ENCODE peak calls at places on chromosomes 16 and 17, in eight cellular contexts. F is thoracic aorta, Q is PC-9, V is H9, G is endothelial cell, R is ovary, L is astrocyte, X is WERI-Rb-1. Z is an unnamed sample.

GRCh38 chr17:58332720-58333395 is 4.3 kb upstream of the TSPOAP1 start:
- DNase-seq in F (no peak), Q (no peak), V (peak; percentile 30), G (no peak), R (no peak), L (no peak), X (no peak), Z (no peak)

GRCh38 chr16:72905581-72905980 is 142.3 kb downstream of the ZFHX3 start:
- DNase-seq in F (no peak), Q (no peak), V (no peak), G (no peak), R (no peak), L (peak; percentile 70), X (no peak), Z (no peak)

GRCh38 chr17:4173771-4174170 is 30.8 kb downstream of the CYB5D2 start:
- DNase-seq in F (no peak), Q (no peak), V (no peak), G (no peak), R (no peak), L (no peak), X (no peak), Z (no peak)

GRCh38 chr17:54096216-54096615 is 273.5 kb downstream of the KIF2B start:
- DNase-seq in F (no peak), Q (no peak), V (no peak), G (no peak), R (no peak), L (no peak), X (no peak), Z (no peak)

GRCh38 chr17:42541041-42541833 is 5.2 kb downstream of the NAGLU start:
- DNase-seq in F (no peak), Q (no peak), V (no peak), G (no peak), R (no peak), L (no peak), X (no peak), Z (no peak)

GRCh38 chr17:82985973-82986372 is 93.4 kb upstream of the METRNL start:
- DNase-seq in F (no peak), Q (no peak), V (peak; percentile 71), G (no peak), R (no peak), L (peak; percentile 46), X (no peak), Z (no peak)

GRCh38 chr16:86157616-86158247 is 258.8 kb downstream of the IRF8 start:
- DNase-seq in F (no peak), Q (no peak), V (no peak), G (no peak), R (no peak), L (peak; percentile 10), X (no peak), Z (no peak)

GRCh38 chr17:80095038-80095843 is 6.1 kb upstream of the GAA start:
- DNase-seq in F (no peak), Q (no peak), V (peak; percentile 34), G (no peak), R (no peak), L (no peak), X (no peak), Z (no peak)

GRCh38 chr16:53529529-53529928 is 26.5 kb upstream of the AKTIP start:
- DNase-seq in F (no peak), Q (no peak), V (no peak), G (no peak), R (no peak), L (no peak), X (no peak), Z (no peak)

GRCh38 chr17:9037741-9038140 is 16.4 kb downstream of the NTN1 start:
- DNase-seq in F (no peak), Q (no peak), V (no peak), G (no peak), R (no peak), L (no peak), X (no peak), Z (no peak)

GRCh38 chr17:14474591-14474990 is 173.7 kb downstream of the HS3ST3B1 start:
- DNase-seq in F (no peak), Q (no peak), V (no peak), G (no peak), R (no peak), L (no peak), X (no peak), Z (no peak)

GRCh38 chr17:1563786-1564613 is 1.4 kb upstream of the PITPNA start:
- DNase-seq in F (no peak), Q (no peak), V (no peak), G (no peak), R (no peak), L (no peak), X (no peak), Z (no peak)

GRCh38 chr17:1573932-1574696 is 11.5 kb upstream of the PITPNA start:
- DNase-seq in F (peak; percentile 55), Q (peak; percentile 91), V (peak; percentile 93), G (peak; percentile 96), R (peak; percentile 95), L (peak; percentile 26), X (peak; percentile 75), Z (peak; percentile 74)

GRCh38 chr17:1565860-1566259 is 3.3 kb upstream of the PITPNA start:
- DNase-seq in F (no peak), Q (no peak), V (no peak), G (no peak), R (no peak), L (no peak), X (no peak), Z (no peak)

GRCh38 chr17:1571362-1571746 is 8.8 kb upstream of the PITPNA start:
- DNase-seq in F (no peak), Q (no peak), V (no peak), G (no peak), R (no peak), L (no peak), X (no peak), Z (no peak)

GRCh38 chr17:1568950-1569810 is 6.6 kb upstream of the PITPNA start:
- DNase-seq in F (no peak), Q (no peak), V (peak; percentile 73), G (no peak), R (no peak), L (no peak), X (no peak), Z (no peak)
- TF ChIP-seq CTCF in F (no peak), Q (no peak), V (no peak), G (no peak), R (no peak), L (no peak), X (no peak), Z (no peak)

DNA sequence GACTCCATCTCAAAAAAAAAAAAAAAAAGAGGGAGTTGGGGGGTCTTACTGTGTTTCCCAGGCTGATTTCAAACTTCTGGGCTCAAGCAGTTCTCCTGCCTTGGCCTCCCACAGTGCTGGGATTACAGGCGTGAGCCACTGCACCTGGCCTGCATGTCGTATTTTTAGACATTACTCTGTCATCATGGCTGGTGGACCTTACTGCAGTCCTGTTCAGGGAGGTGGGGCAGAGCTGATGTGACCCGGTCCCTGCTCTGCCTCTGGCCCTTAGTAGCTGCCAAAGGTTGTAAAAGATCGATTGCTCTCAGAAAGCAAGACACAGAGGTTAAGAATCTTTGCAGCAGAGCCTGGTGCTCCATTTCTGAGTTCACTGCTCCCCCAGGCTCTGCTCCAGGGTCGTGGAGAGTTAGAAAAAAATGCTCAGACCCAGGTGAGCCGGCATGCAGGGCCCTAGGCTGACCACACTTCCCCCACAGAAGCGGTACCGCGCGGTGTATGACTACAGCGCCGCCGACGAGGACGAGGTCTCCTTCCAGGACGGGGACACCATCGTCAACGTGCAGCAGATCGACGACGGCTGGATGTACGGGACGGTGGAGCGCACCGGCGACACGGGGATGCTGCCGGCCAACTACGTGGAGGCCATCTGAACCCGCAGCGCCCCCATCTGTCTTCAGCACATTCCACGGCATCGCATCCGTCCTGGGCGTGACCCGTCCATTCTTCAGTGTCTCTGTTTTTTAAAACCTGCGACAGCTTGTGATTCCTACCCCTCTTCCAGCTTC is 7.1 kb upstream of the LASP1NB start:
- DNase-seq in F (no peak), Q (no peak), V (peak; percentile 77), G (no peak), R (no peak), L (no peak), X (peak; percentile 78), Z (no peak)
- TF ChIP-seq CTCF in F (no peak), Q (no peak), V (peak; percentile 56), G (no peak), R (no peak), L (no peak), X (peak; percentile 87), Z (no peak)

DNA sequence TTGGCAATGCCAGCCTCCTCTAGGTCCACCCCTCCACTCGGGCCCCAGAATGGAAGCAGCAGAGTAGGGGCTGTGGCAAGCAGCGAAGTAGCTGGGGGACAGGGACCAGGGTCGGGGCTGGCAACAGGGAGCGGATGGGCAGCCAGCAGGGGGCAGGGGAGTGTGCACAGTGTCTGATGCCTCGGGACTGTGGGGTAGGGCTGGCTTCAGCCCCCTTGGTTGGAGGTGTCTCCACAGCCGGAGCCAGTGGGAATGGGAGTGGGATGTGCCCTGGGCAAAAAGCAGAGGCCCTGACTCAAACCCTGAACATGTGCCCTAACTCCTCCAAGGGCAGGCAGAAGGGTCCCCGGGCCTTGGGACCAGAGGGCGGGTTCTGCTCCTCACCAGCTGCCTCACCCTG is 18.5 kb upstream of the ARHGAP27 start:
- DNase-seq in F (no peak), Q (no peak), V (peak; percentile 58), G (no peak), R (no peak), L (no peak), X (no peak), Z (no peak)
- TF ChIP-seq CTCF in F (no peak), Q (peak; percentile 25), V (peak; percentile 35), G (no peak), R (no peak), L (no peak), X (peak; percentile 65), Z (no peak)

GRCh38 chr17:46002973-46003316 is 3.9 kb downstream of the STH start:
- DNase-seq in F (no peak), Q (no peak), V (no peak), G (no peak), R (no peak), L (no peak), X (no peak), Z (no peak)

GRCh38 chr17:46001390-46002310 is 2.6 kb downstream of the STH start:
- DNase-seq in F (no peak), Q (no peak), V (no peak), G (no peak), R (no peak), L (no peak), X (no peak), Z (no peak)

GRCh38 chr17:46000757-46001156 is 1.7 kb downstream of the STH start:
- DNase-seq in F (no peak), Q (no peak), V (no peak), G (no peak), R (no peak), L (no peak), X (no peak), Z (no peak)

GRCh38 chr17:46003907-46004748 is 5.1 kb downstream of the STH start:
- DNase-seq in F (no peak), Q (no peak), V (no peak), G (no peak), R (peak; percentile 85), L (peak; percentile 14), X (no peak), Z (no peak)

DNA sequence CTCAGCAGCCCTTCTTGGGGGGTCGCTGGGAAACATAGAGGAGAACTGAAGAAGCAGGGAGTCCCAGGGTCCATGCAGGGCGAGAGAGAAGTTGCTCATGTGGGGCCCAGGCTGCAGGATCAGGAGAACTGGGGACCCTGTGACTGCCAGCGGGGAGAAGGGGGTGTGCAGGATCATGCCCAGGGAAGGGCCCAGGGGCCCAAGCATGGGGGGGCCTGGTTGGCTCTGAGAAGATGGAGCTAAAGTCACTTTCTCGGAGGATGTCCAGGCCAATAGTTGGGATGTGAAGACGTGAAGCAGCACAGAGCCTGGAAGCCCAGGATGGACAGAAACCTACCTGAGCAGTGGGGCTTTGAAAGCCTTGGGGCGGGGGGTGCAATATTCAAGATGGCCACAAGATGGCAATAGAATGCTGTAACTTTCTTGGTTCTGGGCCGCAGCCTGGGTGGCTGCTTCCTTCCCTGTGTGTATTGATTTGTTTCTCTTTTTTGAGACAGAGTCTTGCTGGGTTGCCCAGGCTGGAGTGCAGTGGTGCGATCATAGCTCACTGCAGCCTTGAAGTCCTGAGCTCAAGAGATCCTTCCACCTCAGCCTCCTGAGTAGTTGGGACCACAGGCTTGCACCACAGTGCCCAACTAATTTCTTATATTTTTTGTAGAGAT is 3.4 kb downstream of the STH start:
- DNase-seq in F (no peak), Q (peak; percentile 65), V (peak; percentile 86), G (peak; percentile 80), R (peak; percentile 73), L (no peak), X (peak; percentile 72), Z (peak; percentile 69)
- TF ChIP-seq CTCF in F (peak; percentile 98), Q (peak; percentile 98), V (peak; percentile 96), G (peak; percentile 95), R (peak; percentile 87), L (peak; percentile 84), X (peak; percentile 89), Z (peak; percentile 91)